ENCODE peak calls at places on chromosome 9, in five cellular contexts. J is ovary, O is cardiac muscle cell, X is tibial artery, F is transverse colon. Y is an unnamed sample.

GRCh38 chr9:119283118-119283794 is 86.0 kb downstream of the BRINP1 start:
- DNase-seq in F (no peak), O (no peak), X (peak), J (no peak), Y (no peak)

GRCh38 chr9:123282343-123283047 is 14.1 kb upstream of the STRBP start:
- DNase-seq in O (peak), F (peak), J (no peak), X (no peak), Y (peak)

GRCh38 chr9:137422668-137423000 is 328 bp downstream of the EXD3 start:
- DNase-seq in O (peak), F (peak), X (no peak), J (peak), Y (no peak)

GRCh38 chr9:37575511-37575914 is 667 bp downstream of the FBXO10 start:
- DNase-seq in F (peak), O (peak), X (peak), J (no peak), Y (no peak)

GRCh38 chr9:129832957-129833356 is 2.1 kb downstream of the C9orf78 start:
- DNase-seq in J (no peak), O (no peak), F (no peak), X (no peak), Y (no peak)

GRCh38 chr9:35661756-35662350 is 3.1 kb downstream of the ARHGEF39 start:
- DNase-seq in X (no peak), O (no peak), F (no peak), J (no peak), Y (no peak)

GRCh38 chr9:96489482-96489979 is 39.6 kb downstream of the HABP4 start:
- DNase-seq in J (no peak), O (no peak), F (no peak), X (no peak), Y (no peak)

GRCh38 chr9:74666625-74667316 is 169.6 kb downstream of the RORB start:
- DNase-seq in O (no peak), J (no peak), X (no peak), F (no peak), Y (no peak)

GRCh38 chr9:88991066-88992030 is at the start of gene S1PR3:
- DNase-seq in X (peak), F (peak), O (peak), J (peak), Y (peak)

GRCh38 chr9:72537671-72538070 is 16.3 kb downstream of the TMC1 start:
- DNase-seq in J (no peak), F (no peak), X (no peak), O (no peak), Y (no peak)

GRCh38 chr9:93667627-93668026 is 91.2 kb downstream of the PHF2 start:
- DNase-seq in J (no peak), F (peak), X (peak), O (no peak), Y (no peak)

GRCh38 chr9:137221477-137222111 is 446 bp downstream of the RNF208 start:
- DNase-seq in J (no peak), X (no peak), O (peak), F (no peak), Y (no peak)

GRCh38 chr9:27632254-27632653 is 59.0 kb upstream of the C9orf72 start:
- DNase-seq in O (no peak), J (no peak), X (no peak), F (no peak), Y (no peak)

GRCh38 chr9:132984202-132985062 is 5.9 kb downstream of the GFI1B start:
- DNase-seq in O (no peak), J (no peak), X (no peak), F (no peak), Y (no peak)
- H3K27ac ChIP-seq in O (no peak), J (no peak), X (no peak), F (no peak), Y (no peak)

GRCh38 chr9:110152704-110153374 is 55.1 kb downstream of the C9orf152 start:
- DNase-seq in X (no peak), O (peak), J (no peak), F (no peak), Y (no peak)
- H3K4me3 ChIP-seq in X (no peak), O (no peak), J (no peak), F (no peak), Y (no peak)

GRCh38 chr9:116162241-116162781 is 8.7 kb downstream of the PAPPA start:
- DNase-seq in F (no peak), X (no peak), O (no peak), J (no peak), Y (no peak)
- H3K27ac ChIP-seq in F (no peak), X (no peak), O (no peak), J (no peak), Y (no peak)

DNA sequence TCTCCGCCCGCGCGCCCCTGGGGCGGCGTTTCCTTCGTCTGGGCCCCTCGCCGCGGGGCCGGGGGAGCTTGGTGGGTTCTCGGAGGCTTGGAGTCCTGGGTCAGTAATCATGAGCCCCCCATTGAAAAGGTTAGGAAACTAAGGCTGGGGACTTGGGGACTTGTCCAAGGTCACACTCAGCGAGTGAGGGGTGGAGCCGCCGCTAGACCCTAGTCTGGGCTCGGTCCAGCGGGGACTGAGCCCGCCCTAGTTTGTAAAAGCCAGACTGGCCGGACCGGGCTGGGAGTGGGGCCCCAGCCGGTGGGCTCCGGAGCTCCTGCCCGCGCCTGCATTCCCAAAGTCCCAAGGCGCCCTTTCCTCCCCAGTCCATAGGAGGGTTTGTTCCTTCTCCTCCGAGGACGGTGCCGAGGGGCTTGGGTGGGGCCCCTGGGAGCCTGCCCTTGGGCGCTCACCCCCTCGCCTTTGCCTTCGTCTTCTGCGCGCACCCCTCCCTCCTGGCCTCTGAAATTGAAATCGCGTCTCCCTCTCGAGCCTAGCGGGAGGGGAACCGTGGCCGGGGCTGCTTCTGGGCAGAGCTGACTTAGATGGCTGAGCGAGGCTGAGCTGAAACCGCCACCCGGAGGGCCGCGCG is 995 bp downstream of the OLFM1 start:
- DNase-seq in F (no peak), J (no peak), O (no peak), X (no peak), Y (no peak)
- H3K4me3 ChIP-seq in F (peak), J (peak), O (peak), X (peak), Y (peak)

GRCh38 chr9:569276-569675 is 272.2 kb upstream of the DMRT1 start:
- DNase-seq in J (no peak), F (no peak), O (no peak), X (no peak), Y (no peak)

GRCh38 chr9:570187-570586 is 271.3 kb upstream of the DMRT1 start:
- DNase-seq in F (no peak), J (no peak), X (no peak), O (no peak), Y (no peak)

GRCh38 chr9:567746-568305 is 273.7 kb upstream of the DMRT1 start:
- DNase-seq in F (no peak), O (no peak), X (no peak), J (no peak), Y (no peak)

GRCh38 chr9:565528-565927 is 276.0 kb upstream of the DMRT1 start:
- DNase-seq in F (no peak), O (no peak), X (no peak), J (no peak), Y (no peak)

DNA sequence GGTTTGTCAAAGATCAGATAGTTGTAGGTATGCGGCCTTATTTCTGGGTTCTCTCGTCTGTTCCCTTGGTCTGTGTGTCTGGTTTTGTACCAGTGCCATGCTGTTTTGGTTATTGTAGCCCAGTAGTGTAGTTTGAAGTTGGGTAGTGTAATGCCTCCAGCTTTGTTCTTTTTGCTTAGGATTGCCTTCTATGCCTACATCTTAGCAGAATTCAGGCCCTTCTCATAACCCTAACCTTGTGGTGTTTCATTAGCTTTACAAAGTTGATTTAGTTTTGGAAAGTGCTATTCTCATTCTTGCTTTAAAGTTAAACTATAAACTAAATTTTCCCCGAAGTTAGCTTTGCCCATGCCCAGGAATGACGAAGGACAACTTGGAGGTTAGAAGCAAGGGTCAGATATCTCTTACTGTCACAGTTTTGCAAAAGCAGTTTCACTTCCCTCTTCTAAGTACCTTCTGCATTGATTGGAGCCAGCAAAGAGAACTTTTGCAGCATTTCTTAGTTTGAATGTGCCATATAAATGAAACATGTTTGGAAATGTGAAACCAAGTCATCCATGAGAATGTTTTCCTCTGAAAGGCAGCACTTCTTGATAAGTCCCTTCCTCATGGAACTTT is 274.3 kb upstream of the DMRT1 start:
- DNase-seq in J (no peak), F (no peak), O (no peak), X (no peak), Y (no peak)
- H3K27ac ChIP-seq in J (no peak), F (peak), O (peak), X (no peak), Y (no peak)

DNA sequence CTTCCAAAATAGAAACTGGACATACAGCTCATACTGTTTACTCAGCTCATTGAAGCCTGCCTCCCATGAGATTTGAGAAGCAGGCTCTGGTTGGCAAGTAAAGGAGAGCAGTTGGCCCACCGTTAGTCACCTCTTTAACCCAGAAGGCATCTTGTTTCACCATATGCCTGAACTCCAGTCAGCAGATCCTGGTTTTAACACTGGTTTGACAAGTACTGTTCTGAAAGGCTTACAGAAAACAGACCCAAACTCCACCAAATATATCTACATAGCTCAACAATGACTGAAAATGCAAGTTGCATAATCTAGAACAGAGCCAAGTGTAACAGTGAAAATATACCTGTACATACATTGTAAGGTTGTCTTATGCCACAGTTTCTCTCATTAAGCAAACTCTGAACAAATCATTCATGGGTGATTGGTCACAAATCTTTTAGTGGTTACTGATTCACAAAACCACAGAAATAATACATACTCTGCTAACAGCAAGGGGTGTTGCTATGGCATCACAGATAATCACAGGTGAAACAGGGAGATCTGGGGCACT is 198.8 kb downstream of the BNC2 start:
- DNase-seq in O (no peak), J (no peak), F (no peak), X (no peak), Y (no peak)
- H3K4me3 ChIP-seq in O (no peak), J (no peak), F (no peak), X (no peak), Y (no peak)

GRCh38 chr9:133048595-133048994 is 13.2 kb upstream of the CEL start:
- DNase-seq in F (peak), J (no peak), X (no peak), O (no peak), Y (no peak)

GRCh38 chr9:133050781-133051180 is 11.0 kb upstream of the CEL start:
- DNase-seq in F (peak), J (no peak), O (no peak), X (no peak), Y (no peak)

GRCh38 chr9:133046900-133047295 is 14.9 kb upstream of the CEL start:
- DNase-seq in X (no peak), F (no peak), J (no peak), O (no peak), Y (no peak)

GRCh38 chr9:133050142-133050541 is 11.6 kb upstream of the CEL start:
- DNase-seq in F (no peak), X (no peak), J (no peak), O (no peak), Y (no peak)

DNA sequence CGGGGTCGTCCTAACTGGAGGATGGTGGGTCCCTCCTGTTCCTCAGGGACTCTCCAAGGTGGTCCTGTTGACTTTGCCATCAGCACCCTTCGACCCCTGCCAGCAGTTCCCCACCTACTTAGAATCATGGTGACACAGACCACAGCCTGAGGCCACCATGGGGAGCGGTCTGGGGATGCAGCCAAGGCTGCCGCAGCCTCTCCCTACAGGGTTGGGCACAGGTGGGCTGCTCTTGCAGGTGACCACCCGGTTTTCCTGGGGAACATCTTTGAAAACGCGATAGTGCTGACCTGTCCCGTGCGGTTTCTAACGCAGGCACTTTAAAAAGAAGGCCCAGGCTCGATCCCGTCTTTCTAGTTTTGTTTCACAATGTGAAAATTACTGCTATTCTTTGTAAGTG is 12.7 kb upstream of the CEL start:
- DNase-seq in O (no peak), F (no peak), J (no peak), X (no peak), Y (no peak)
- H3K27ac ChIP-seq in O (no peak), F (no peak), J (no peak), X (no peak), Y (no peak)

GRCh38 chr9:112103405-112103804 is 71.7 kb downstream of the SUSD1 start:
- DNase-seq in X (no peak), J (no peak), F (no peak), O (no peak), Y (no peak)
- H3K4me3 ChIP-seq in X (no peak), J (no peak), F (no peak), O (no peak), Y (no peak)

GRCh38 chr9:34571180-34571800 is 18.2 kb downstream of the CNTFR start:
- DNase-seq in J (no peak), X (no peak), F (no peak), O (no peak), Y (peak)
- H3K27ac ChIP-seq in J (no peak), X (no peak), F (no peak), O (no peak), Y (no peak)

DNA sequence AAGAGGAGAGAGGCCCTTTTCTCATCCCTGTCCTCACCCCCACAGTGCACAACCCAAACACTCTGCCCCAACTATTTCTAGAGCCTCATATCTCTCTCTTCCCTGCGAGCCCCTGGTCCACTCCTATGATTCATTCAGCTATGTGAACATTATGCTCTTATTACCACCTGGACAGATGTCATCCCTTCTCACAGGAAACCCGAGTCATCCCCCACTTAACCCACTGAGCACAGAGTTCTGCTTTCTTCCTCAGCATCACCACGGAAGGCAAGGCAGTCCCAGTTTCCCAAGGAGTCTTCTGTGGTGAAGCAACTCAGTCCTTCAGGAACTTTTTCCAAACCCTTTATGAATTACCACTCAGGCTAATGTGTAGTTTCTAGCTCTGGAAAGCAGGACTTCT is 1.3 kb downstream of the DNAI1 start:
- DNase-seq in F (no peak), O (no peak), J (no peak), X (no peak), Y (no peak)
- H3K4me3 ChIP-seq in F (no peak), O (no peak), J (no peak), X (no peak), Y (no peak)